ENCODE peak calls at places on chromosomes 7 and 10, in seven cellular contexts. K is brain microvascular endothelial cell, I is endothelial cell, O is MM.1S, C is cardiac muscle cell, W is A549, Q is HFF-Myc. S is an unnamed sample.

GRCh38 chr7:2015251-2015871 is 217.4 kb downstream of the MAD1L1 start:
- DNase-seq in K (no peak), I (no peak), O (no peak), C (no peak), W (no peak), Q (no peak), S (no peak)

GRCh38 chr10:33880291-33880690 is 545.8 kb upstream of the NRP1 start:
- DNase-seq in K (no peak), I (no peak), O (no peak), C (no peak), W (no peak), Q (no peak), S (no peak)

GRCh38 chr7:25857376-25858067 is 294.5 kb upstream of the NFE2L3 start:
- DNase-seq in K (no peak), I (peak), O (no peak), C (peak), W (peak), Q (no peak), S (peak)

GRCh38 chr7:55053651-55054226 is 34.9 kb downstream of the EGFR start:
- DNase-seq in K (no peak), I (no peak), O (no peak), C (no peak), W (no peak), Q (no peak), S (no peak)

GRCh38 chr7:106367018-106367420 is 82.2 kb upstream of the NAMPT start:
- DNase-seq in K (peak), I (no peak), O (no peak), C (peak), W (no peak), Q (no peak), S (no peak)

GRCh38 chr7:146478975-146479492 is 362.4 kb downstream of the CNTNAP2 start:
- DNase-seq in K (no peak), I (no peak), O (no peak), C (no peak), W (no peak), Q (no peak), S (no peak)

GRCh38 chr10:133158756-133159610 is 1.0 kb upstream of the KNDC1 start:
- DNase-seq in K (no peak), I (no peak), O (no peak), C (peak), W (peak), Q (no peak), S (no peak)

GRCh38 chr7:99626661-99627060 is 9.9 kb downstream of the ZSCAN25 start:
- DNase-seq in K (no peak), I (no peak), O (no peak), C (no peak), W (no peak), Q (no peak), S (no peak)

GRCh38 chr7:4820405-4820967 is 41.3 kb downstream of the PAPOLB start:
- DNase-seq in K (no peak), I (no peak), O (no peak), C (no peak), W (no peak), Q (no peak), S (no peak)

DNA sequence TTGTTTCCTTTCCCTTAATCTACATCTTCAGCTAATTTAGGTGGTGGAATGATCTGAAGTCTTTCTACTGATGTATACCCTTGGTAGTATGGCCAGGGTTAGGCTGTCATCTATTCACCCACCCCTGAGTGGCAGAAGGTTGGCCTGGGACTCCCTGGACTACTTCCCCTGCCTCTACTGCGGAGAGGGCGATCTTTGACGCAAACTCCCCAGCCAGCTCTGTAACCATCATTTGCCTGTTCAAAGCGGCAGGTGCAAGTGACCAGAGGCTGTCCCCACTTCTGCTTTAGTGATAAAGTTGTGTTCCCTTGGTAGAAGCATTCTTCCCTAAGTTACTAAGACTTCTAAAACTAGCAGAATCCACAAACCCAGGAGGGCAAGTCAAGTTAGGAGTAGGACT is 70.8 kb upstream of the UNC5B start:
- DNase-seq in K (no peak), I (no peak), O (no peak), C (no peak), W (no peak), Q (no peak), S (no peak)
- TF ChIP-seq CTCF in K (no peak), I (no peak), O (no peak), C (no peak), W (no peak), Q (no peak), S (no peak)

GRCh38 chr7:148633761-148634160 is 43.2 kb downstream of the C7orf33 start:
- DNase-seq in K (no peak), I (no peak), O (no peak), C (no peak), W (no peak), Q (no peak), S (no peak)
- TF ChIP-seq CTCF in K (no peak), I (no peak), O (no peak), C (no peak), W (no peak), Q (no peak), S (no peak)

DNA sequence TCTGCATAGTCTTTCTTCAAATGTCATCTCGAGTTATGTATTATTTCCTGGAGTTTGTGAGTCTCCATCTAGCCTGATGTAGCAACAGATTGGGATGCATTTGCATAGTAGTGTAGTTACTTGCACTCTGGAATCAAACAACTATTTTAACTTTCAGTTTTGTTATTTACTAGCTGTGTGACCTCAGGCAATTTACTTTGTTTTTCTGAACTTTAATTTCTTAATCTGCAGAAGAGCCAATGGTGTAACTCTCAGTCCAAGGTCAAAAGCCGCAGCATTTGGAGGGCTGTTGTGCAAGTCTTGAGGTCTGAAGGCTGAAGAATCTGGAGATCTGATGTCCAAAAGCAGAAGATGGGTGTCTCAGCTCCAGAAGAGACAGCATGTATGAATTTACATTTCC is 175.8 kb upstream of the SORCS1 start:
- DNase-seq in K (no peak), I (no peak), O (peak), C (no peak), W (no peak), Q (no peak), S (no peak)
- TF ChIP-seq CTCF in K (no peak), I (no peak), O (no peak), C (no peak), W (no peak), Q (no peak), S (no peak)

DNA sequence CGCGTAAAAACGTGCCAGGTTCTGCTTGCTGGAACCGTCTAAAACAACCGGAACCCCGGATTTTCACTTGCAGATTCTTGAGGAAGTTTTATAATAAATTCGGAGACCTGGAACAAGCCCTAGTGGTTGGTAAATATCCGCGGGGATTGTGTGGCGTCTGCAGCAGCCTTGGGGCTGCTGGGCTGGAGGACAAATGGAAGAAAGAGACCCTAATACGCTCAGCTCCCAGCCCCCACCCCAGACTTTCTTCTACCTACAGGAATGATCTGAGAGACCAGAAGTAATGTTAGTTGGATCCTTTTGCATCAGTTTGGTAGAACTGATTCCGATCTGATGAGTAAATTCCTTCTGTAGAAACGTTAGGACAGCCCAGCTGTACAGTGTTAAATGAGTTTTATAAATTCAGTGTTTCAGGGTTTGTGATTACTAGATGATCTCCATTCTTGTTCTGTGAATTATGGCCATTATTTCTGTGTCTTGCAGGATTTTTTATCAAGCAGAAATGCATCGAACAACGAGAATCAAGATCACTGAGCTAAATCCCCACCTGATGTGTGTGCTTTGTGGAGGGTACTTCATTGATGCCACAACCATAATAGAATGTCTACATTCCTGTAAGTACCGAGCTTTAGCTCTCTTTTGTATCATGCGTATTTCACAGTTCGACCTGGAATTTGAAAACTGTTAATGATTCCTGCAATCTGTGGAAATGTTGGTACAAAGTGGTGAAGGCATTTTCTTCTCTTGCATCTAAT is 5.2 kb downstream of the BMI1 start:
- DNase-seq in K (no peak), I (no peak), O (no peak), C (no peak), W (no peak), Q (no peak), S (no peak)
- TF ChIP-seq CTCF in K (peak), I (no peak), O (no peak), C (no peak), W (no peak), Q (no peak), S (no peak)

GRCh38 chr10:21757601-21757901 is 223.5 kb downstream of the MLLT10 start:
- DNase-seq in K (no peak), I (no peak), O (no peak), C (peak), W (no peak), Q (no peak), S (no peak)
- TF ChIP-seq CTCF in K (no peak), I (no peak), O (no peak), C (no peak), W (no peak), Q (no peak), S (no peak)

GRCh38 chr7:44073664-44074348 is 8.4 kb upstream of the PGAM2 start:
- DNase-seq in K (peak), I (no peak), O (no peak), C (no peak), W (no peak), Q (no peak), S (no peak)
- TF ChIP-seq CTCF in K (no peak), I (no peak), O (no peak), C (no peak), W (no peak), Q (no peak), S (no peak)

GRCh38 chr7:124155400-124156022 is 122.6 kb upstream of the TMEM229A start:
- DNase-seq in K (no peak), I (no peak), O (peak), C (peak), W (peak), Q (no peak), S (no peak)

GRCh38 chr7:124152859-124153692 is 120.2 kb upstream of the TMEM229A start:
- DNase-seq in K (peak), I (peak), O (peak), C (peak), W (peak), Q (no peak), S (no peak)
- TF ChIP-seq CTCF in K (peak), I (peak), O (peak), C (peak), W (peak), Q (no peak), S (no peak)

GRCh38 chr10:100637785-100638184 is 102.0 kb downstream of the HIF1AN start:
- DNase-seq in K (peak), I (peak), O (no peak), C (peak), W (peak), Q (no peak), S (no peak)
- TF ChIP-seq CTCF in K (peak), I (peak), O (peak), C (peak), W (peak), Q (peak), S (peak)

DNA sequence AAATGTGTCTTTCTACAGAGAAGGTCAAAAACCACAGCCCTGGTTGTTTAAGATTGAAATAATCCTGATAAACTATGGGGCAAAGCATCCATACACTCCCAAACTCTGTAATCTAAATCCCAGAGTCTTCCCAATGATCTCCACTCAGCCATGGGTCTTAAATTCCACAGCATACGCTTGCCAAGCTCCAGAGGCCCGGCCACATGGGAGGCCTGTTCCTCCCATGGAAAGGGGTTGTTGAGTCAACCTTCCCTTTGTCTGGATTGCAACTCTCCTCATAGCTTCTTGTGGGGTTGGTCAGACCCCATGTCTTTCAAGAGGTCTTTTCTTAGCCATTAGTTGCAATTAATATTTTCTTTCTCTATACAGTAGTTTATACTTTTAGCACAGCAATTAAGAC is 718 bp upstream of the STEAP4 start:
- DNase-seq in K (no peak), I (no peak), O (no peak), C (no peak), W (no peak), Q (no peak), S (no peak)
- TF ChIP-seq CTCF in K (no peak), I (no peak), O (no peak), C (no peak), W (no peak), Q (no peak), S (no peak)

DNA sequence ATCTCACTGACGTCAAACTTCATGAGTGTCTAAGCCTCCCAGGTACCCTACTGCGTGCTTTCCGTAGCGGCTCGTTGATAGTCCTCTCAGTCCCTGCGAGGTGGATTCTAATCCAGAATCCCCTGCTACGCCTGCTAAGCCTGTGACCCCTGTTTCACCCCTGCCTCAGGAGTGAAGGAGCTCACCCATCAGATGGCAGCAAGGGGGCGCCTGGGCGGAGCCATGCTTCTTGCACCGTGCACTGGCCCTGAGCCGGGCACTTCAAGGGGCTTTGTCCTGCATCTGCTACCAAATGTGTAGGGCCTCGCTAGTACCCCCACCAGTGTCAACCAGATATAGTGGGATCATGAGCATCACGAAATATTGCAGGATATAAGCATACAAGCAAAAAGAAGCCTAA is 918 bp upstream of the STRA8 start:
- DNase-seq in K (no peak), I (no peak), O (no peak), C (no peak), W (peak), Q (no peak), S (no peak)
- TF ChIP-seq CTCF in K (peak), I (no peak), O (peak), C (no peak), W (peak), Q (peak), S (peak)